ENCODE peak calls at places on chromosomes 4 and X, in seven cellular contexts. B is uterus, W is endothelial cell of umbilical vein, X is fibroblast of lung, J is osteoblast, S is tibial artery, R is PC-9. D is an unnamed sample.

GRCh38 chrX:151088221-151088620 is 88.2 kb upstream of the GPR50 start:
- DNase-seq in B (no peak), W (no peak), X (no peak), J (no peak), S (no peak), R (no peak), D (no peak)

GRCh38 chr4:18033111-18034085 is 11.8 kb upstream of the LCORL start:
- DNase-seq in B (no peak), W (no peak), X (no peak), J (no peak), S (no peak), R (no peak), D (no peak)

GRCh38 chrX:14533867-14534266 is 4.5 kb downstream of the GLRA2 start:
- DNase-seq in B (no peak), W (no peak), X (no peak), J (no peak), S (no peak), R (no peak), D (no peak)

GRCh38 chrX:134908235-134908834 is 82.5 kb upstream of the SMIM10 start:
- DNase-seq in B (no peak), W (peak; percentile 67), X (no peak), J (peak; percentile 49), S (no peak), R (no peak), D (no peak)

GRCh38 chr4:20254517-20255250 is 3.0 kb downstream of the SLIT2 start:
- DNase-seq in B (peak; percentile 36), W (peak; percentile 57), X (peak; percentile 64), J (peak; percentile 93), S (peak; percentile 31), R (no peak), D (peak; percentile 85)

GRCh38 chrX:130829526-130830515 is 73.2 kb downstream of the ENOX2 start:
- DNase-seq in B (no peak), W (no peak), X (no peak), J (no peak), S (peak; percentile 21), R (peak; percentile 74), D (no peak)

GRCh38 chrX:136768469-136769084 is 12.2 kb downstream of the ARHGEF6 start:
- DNase-seq in B (peak; percentile 59), W (no peak), X (peak; percentile 94), J (peak; percentile 88), S (peak; percentile 77), R (peak; percentile 76), D (no peak)

GRCh38 chr4:61934201-61934600 is 734.1 kb downstream of the ADGRL3 start:
- DNase-seq in B (no peak), W (no peak), X (no peak), J (no peak), S (no peak), R (no peak), D (no peak)

GRCh38 chr4:10460313-10461047 is 3.3 kb upstream of the ZNF518B start:
- DNase-seq in B (no peak), W (no peak), X (no peak), J (peak; percentile 62), S (no peak), R (no peak), D (no peak)

GRCh38 chrX:37692918-37693317 is 7.3 kb downstream of the XK start:
- DNase-seq in B (no peak), W (no peak), X (peak; percentile 14), J (no peak), S (no peak), R (no peak), D (no peak)

GRCh38 chrX:12701625-12702024 is 89.6 kb upstream of the PRPS2 start:
- DNase-seq in B (no peak), W (peak; percentile 46), X (peak; percentile 46), J (no peak), S (no peak), R (peak; percentile 49), D (no peak)

DNA sequence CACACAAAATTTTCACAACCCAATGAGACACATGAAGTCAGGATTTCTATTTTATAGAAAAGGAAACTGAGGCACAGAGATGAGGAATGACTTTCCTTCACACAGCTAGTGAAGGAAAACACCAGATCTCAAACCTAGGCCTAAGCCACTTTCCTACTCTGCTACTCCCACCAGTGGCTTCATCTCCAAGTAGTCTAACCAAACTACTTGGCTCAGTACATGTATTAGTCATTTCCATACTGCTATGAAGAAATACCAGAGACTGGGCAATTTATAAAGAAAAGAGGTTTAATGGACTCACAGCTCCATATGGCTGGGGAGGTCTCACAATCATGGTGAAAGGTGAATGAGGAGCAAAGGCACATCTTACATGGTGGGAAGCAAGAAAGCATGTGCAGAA is 196.6 kb downstream of the EVC2 start:
- DNase-seq in B (no peak), W (no peak), X (peak; percentile 51), J (no peak), S (no peak), R (no peak), D (no peak)
- H3K4me1 ChIP-seq in B (no peaks in the 10 kb centered on the region), W (no peaks in the 10 kb centered on the region), X (no peaks in the 10 kb centered on the region), J (no peaks in the 10 kb centered on the region), S (no peaks in the 10 kb centered on the region), R (no peaks in the 10 kb centered on the region), D (no peaks in the 10 kb centered on the region)

GRCh38 chrX:56763556-56764152 is 34.6 kb downstream of the NBDY start:
- DNase-seq in B (peak; percentile 82), W (no peak), X (peak; percentile 32), J (peak; percentile 77), S (no peak), R (no peak), D (no peak)
- TF ChIP-seq CTCF in B (peak; percentile 69), W (no peak), X (no peak), J (peak; percentile 50), S (no peak), R (no peak), D (no peak)

GRCh38 chr4:118999919-119000318 is 111.3 kb downstream of the SYNPO2 start:
- DNase-seq in B (no peak), W (no peak), X (no peak), J (no peak), S (no peak), R (no peak), D (no peak)
- H3K4me1 ChIP-seq in B (no peaks in the 10 kb centered on the region), W (no peaks in the 10 kb centered on the region), X (peaks cover 1% of the 10 kb centered on the region), J (peaks cover 8% of the 10 kb centered on the region), S (no peaks in the 10 kb centered on the region), R (no peaks in the 10 kb centered on the region), D (no peaks in the 10 kb centered on the region)

GRCh38 chr4:113776679-113777078 is 15.1 kb upstream of the CAMK2D start:
- DNase-seq in B (no peak), W (no peak), X (no peak), J (no peak), S (no peak), R (no peak), D (no peak)

GRCh38 chr4:113783289-113783688 is 21.8 kb upstream of the CAMK2D start:
- DNase-seq in B (no peak), W (no peak), X (no peak), J (no peak), S (no peak), R (no peak), D (no peak)

GRCh38 chr4:113776016-113776415 is 14.5 kb upstream of the CAMK2D start:
- DNase-seq in B (no peak), W (no peak), X (no peak), J (no peak), S (no peak), R (no peak), D (no peak)

GRCh38 chr4:113784497-113785254 is 23.1 kb upstream of the CAMK2D start:
- DNase-seq in B (no peak), W (peak; percentile 96), X (peak; percentile 99), J (peak; percentile 73), S (no peak), R (peak; percentile 53), D (no peak)

GRCh38 chr4:113781439-113782040 is 20.0 kb upstream of the CAMK2D start:
- DNase-seq in B (no peak), W (peak; percentile 58), X (peak; percentile 23), J (no peak), S (no peak), R (no peak), D (no peak)
- TF ChIP-seq CTCF in B (peak; percentile 51), W (peak; percentile 32), X (peak; percentile 6), J (peak; percentile 64), S (peak; percentile 57), R (peak; percentile 72), D (peak; percentile 58)

GRCh38 chr4:94561249-94562024 is 109.7 kb downstream of the PDLIM5 start:
- DNase-seq in B (no peak), W (peak; percentile 90), X (peak; percentile 96), J (no peak), S (no peak), R (no peak), D (no peak)
- H3K4me1 ChIP-seq in B (peaks cover 16% of the 10 kb centered on the region), W (peaks cover 68% of the 10 kb centered on the region), X (peaks cover 5% of the 10 kb centered on the region), J (peaks cover 48% of the 10 kb centered on the region), S (no peaks in the 10 kb centered on the region), R (peaks cover 21% of the 10 kb centered on the region), D (no peaks in the 10 kb centered on the region)